ENCODE peak calls at places on chromosomes 13 and 19, in four cellular contexts. U, O, S and B are unnamed samples.

GRCh38 chr13:74794147-74794546 is 659.9 kb upstream of the KLF12 start:
- DNase-seq in U (no peak), O (no peak), S (no peak), B (peak; percentile 59)

GRCh38 chr13:59701261-59701660 is 462.5 kb downstream of the DIAPH3 start:
- DNase-seq in U (no peak), O (no peak), S (no peak), B (no peak)

GRCh38 chr19:3314962-3315675 is 51.3 kb upstream of the NFIC start:
- DNase-seq in U (no peak), O (no peak), S (no peak), B (no peak)

GRCh38 chr19:39814595-39814994 is 19.4 kb downstream of the DYRK1B start:
- DNase-seq in U (no peak), O (no peak), S (no peak), B (no peak)

GRCh38 chr13:47000166-47000565 is 103.3 kb upstream of the HTR2A start:
- DNase-seq in U (peak; percentile 9), O (no peak), S (no peak), B (no peak)

GRCh38 chr19:4503224-4504170 is 14.8 kb downstream of the PLIN4 start:
- DNase-seq in U (no peak), O (no peak), S (no peak), B (peak; percentile 77)

GRCh38 chr19:16319466-16319865 is 5.2 kb upstream of the KLF2 start:
- DNase-seq in U (peak; percentile 62), O (no peak), S (no peak), B (no peak)

GRCh38 chr13:98481511-98481951 is 95.4 kb downstream of the STK24 start:
- DNase-seq in U (peak; percentile 43), O (no peak), S (no peak), B (no peak)

GRCh38 chr13:79271616-79272015 is 134.4 kb downstream of the RBM26 start:
- DNase-seq in U (no peak), O (no peak), S (no peak), B (no peak)

GRCh38 chr13:99743079-99743478 is 228.5 kb downstream of the ZIC5 start:
- DNase-seq in U (no peak), O (no peak), S (no peak), B (no peak)

GRCh38 chr19:35622750-35623149 is 6.1 kb upstream of the RBM42 start:
- DNase-seq in U (no peak), O (no peak), S (no peak), B (no peak)

GRCh38 chr19:1251233-1251502 is 2.8 kb downstream of the MIDN start:
- DNase-seq in U (peak; percentile 63), O (peak; percentile 78), S (no peak), B (peak; percentile 79)

GRCh38 chr19:511101-511841 is 4.0 kb downstream of the TPGS1 start:
- DNase-seq in U (no peak), O (no peak), S (no peak), B (no peak)

GRCh38 chr19:18049390-18049789 is 37.3 kb downstream of the IL12RB1 start:
- DNase-seq in U (peak; percentile 52), O (no peak), S (peak; percentile 92), B (no peak)

GRCh38 chr13:29572575-29572974 is 22.9 kb downstream of the SLC7A1 start:
- DNase-seq in U (no peak), O (no peak), S (no peak), B (no peak)

GRCh38 chr19:35755550-35756371 is 1.1 kb downstream of the HSPB6 start:
- DNase-seq in U (peak; percentile 86), O (no peak), S (peak; percentile 94), B (no peak)

GRCh38 chr13:73082471-73082870 is 23.7 kb downstream of the KLF5 start:
- DNase-seq in U (no peak), O (no peak), S (no peak), B (no peak)

GRCh38 chr13:48493851-48494250 is 39.0 kb downstream of the RCBTB2 start:
- DNase-seq in U (peak; percentile 63), O (no peak), S (no peak), B (no peak)

GRCh38 chr13:77696006-77696862 is 1.3 kb upstream of the SLAIN1 start:
- DNase-seq in U (no peak), O (peak; percentile 51), S (no peak), B (no peak)

GRCh38 chr19:28886708-28887107 is 326.2 kb downstream of the UQCRFS1 start:
- DNase-seq in U (no peak), O (no peak), S (no peak), B (no peak)

GRCh38 chr13:77779461-77780272 is 82.2 kb downstream of the SLAIN1 start:
- DNase-seq in U (peak; percentile 88), O (peak; percentile 81), S (no peak), B (peak; percentile 24)

GRCh38 chr13:102128216-102128800 is 273.5 kb downstream of the FGF14 start:
- DNase-seq in U (peak; percentile 84), O (peak; percentile 23), S (no peak), B (peak; percentile 20)

GRCh38 chr13:90793261-90793785 is 554.2 kb upstream of the MIR17HG start:
- DNase-seq in U (peak; percentile 9), O (no peak), S (no peak), B (no peak)

GRCh38 chr13:67229438-67230242 is 496 bp downstream of the PCDH9 start:
- DNase-seq in U (peak; percentile 20), O (no peak), S (no peak), B (no peak)

GRCh38 chr13:34217343-34218094 is 399.6 kb downstream of the RFC3 start:
- DNase-seq in U (no peak), O (no peak), S (no peak), B (no peak)

GRCh38 chr13:98299954-98300350 is 122.9 kb upstream of the RNF113B start:
- DNase-seq in U (peak; percentile 61), O (no peak), S (no peak), B (no peak)

GRCh38 chr13:89746554-89746953 is 1600.9 kb upstream of the MIR17HG start:
- DNase-seq in U (no peak), O (no peak), S (no peak), B (peak; percentile 49)

GRCh38 chr13:101623469-101624209 is 171.2 kb downstream of the ITGBL1 start:
- DNase-seq in U (peak; percentile 56), O (no peak), S (no peak), B (no peak)

GRCh38 chr19:19514881-19515763 is at the start of gene TSSK6:
- DNase-seq in U (no peak), O (no peak), S (no peak), B (no peak)

GRCh38 chr19:35090160-35090794 is 25.3 kb upstream of the FXYD3 start:
- DNase-seq in U (peak; percentile 69), O (peak; percentile 58), S (peak; percentile 41), B (peak; percentile 62)

GRCh38 chr19:6393982-6394412 is 1.0 kb upstream of the GTF2F1 start:
- DNase-seq in U (no peak), O (no peak), S (no peak), B (no peak)

GRCh38 chr13:76293346-76293745 is 592.9 kb downstream of the KCTD12 start:
- DNase-seq in U (peak; percentile 72), O (no peak), S (no peak), B (no peak)

GRCh38 chr19:43354305-43354627 is 780 bp downstream of the CD177 start:
- DNase-seq in U (no peak), O (no peak), S (no peak), B (no peak)

GRCh38 chr19:40689339-40690049 is 957 bp downstream of the NUMBL start:
- DNase-seq in U (peak; percentile 21), O (no peak), S (peak; percentile 43), B (peak; percentile 79)

GRCh38 chr19:51111606-51112005 is 3.4 kb upstream of the CTU1 start:
- DNase-seq in U (no peak), O (no peak), S (no peak), B (no peak)

GRCh38 chr13:101700598-101700997 is 248.1 kb downstream of the ITGBL1 start:
- DNase-seq in U (peak; percentile 83), O (no peak), S (no peak), B (no peak)

GRCh38 chr13:92538164-92538563 is 688.4 kb upstream of the GPC6 start:
- DNase-seq in U (no peak), O (no peak), S (no peak), B (no peak)

GRCh38 chr19:1214862-1215731 is 9.5 kb downstream of the STK11 start:
- DNase-seq in U (no peak), O (no peak), S (peak; percentile 80), B (peak; percentile 54)

GRCh38 chr19:37979547-37980082 is 72.6 kb downstream of the SIPA1L3 start:
- DNase-seq in U (no peak), O (peak; percentile 88), S (no peak), B (no peak)

DNA sequence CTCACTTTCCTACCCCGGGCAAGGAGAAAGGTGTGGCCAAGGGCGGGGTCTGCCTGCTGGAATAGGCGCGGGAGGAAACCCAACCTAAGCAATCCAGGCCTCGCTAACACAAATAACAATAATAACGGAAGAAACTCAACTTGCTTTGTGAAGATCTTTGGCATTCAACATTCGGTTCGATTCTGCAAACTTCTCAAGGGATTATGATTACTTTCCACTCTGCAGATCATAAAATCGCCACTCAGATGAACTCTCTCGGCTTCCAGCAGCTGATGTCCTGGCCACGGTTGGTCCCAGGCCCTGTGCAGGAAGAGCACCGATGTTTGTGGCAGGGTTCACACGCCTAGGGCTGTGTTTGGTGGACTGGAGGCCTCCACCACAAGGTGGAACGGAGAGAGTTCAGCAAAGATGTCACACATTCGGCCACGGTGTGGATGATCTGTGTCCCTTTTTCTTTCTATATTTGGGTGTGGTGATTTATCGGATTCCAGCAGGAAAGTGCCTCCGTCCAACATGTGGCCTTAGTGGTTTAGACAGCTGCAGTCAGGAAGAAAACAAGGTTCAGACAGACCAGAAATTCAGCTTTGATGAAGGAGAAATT is 420 bp upstream of the SHISA2 start:
- DNase-seq in U (no peak), O (no peak), S (no peak), B (no peak)
- H3K4me3 ChIP-seq in U (no peak overlapping the region), O (no peak overlapping the region), S (peak overlapping the region; percentile 73), B (no peak overlapping the region)

GRCh38 chr13:80462037-80462436 is 121.1 kb upstream of the SPRY2 start:
- DNase-seq in U (no peak), O (no peak), S (no peak), B (no peak)
- TF ChIP-seq CTCF in U (no peak), O (no peak), S (no peak), B (no peak)

GRCh38 chr13:26759907-26760834 is at the start of gene GPR12:
- DNase-seq in U (peak; percentile 11), O (no peak), S (no peak), B (no peak)
- H3K4me3 ChIP-seq in U (no peak within 1 kb of the TSS), O (no peak within 1 kb of the TSS), S (peak within 1 kb of the TSS; percentile 57), B (no peak within 1 kb of the TSS)

GRCh38 chr13:51767100-51767499 is 36.9 kb downstream of the DHRS12 start:
- DNase-seq in U (no peak), O (no peak), S (no peak), B (no peak)
- TF ChIP-seq CTCF in U (no peak), O (no peak), S (no peak), B (peak; percentile 11)

DNA sequence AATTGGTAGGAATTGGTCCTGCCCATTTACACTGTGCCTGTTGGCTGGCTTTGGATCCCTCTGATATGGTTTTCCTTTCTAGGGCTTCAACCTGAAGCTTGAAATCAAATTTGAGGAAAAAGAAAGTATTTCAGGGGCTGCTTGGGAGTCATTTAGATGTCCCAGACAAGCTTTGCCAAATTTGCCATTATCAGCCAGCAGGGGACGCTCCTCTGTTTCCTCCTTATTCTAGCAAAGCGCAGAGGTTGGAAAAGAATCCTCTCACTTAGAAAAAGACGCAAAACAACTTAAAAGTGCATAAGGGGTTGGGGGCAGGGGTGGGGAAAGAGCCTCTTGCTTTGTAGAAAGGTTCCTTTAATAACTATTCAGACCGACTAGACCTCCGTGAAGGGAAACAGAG is 1211.1 kb upstream of the PCDH20 start:
- DNase-seq in U (no peak), O (peak; percentile 27), S (no peak), B (no peak)
- H3K4me3 ChIP-seq in U (no peak overlapping the region), O (no peak overlapping the region), S (no peak overlapping the region), B (no peak overlapping the region)